ENCODE peak calls at places on chromosome 2, in nine cellular contexts. A, R, T, L, I, P, F, H and N are unnamed samples.

GRCh38 chr2:176637497-176638166 is 368.4 kb downstream of the MTX2 start:
- DNase-seq in P (no peak), A (peak), R (no peak), F (no peak), H (no peak), L (no peak), I (no peak), T (peak), N (no peak)

GRCh38 chr2:25042321-25043240 is 705 bp downstream of the EFR3B start:
- DNase-seq in H (no peak), R (peak), I (peak), F (no peak), T (peak), L (peak), P (peak), A (no peak), N (no peak)

GRCh38 chr2:60472026-60472425 is 81.4 kb downstream of the BCL11A start:
- DNase-seq in R (no peak), I (no peak), H (no peak), L (no peak), A (no peak), T (no peak), F (no peak), P (no peak), N (no peak)

GRCh38 chr2:236749346-236749745 is 179.7 kb downstream of the ACKR3 start:
- DNase-seq in R (no peak), A (no peak), H (peak), I (no peak), T (peak), L (no peak), P (no peak), F (no peak), N (no peak)

GRCh38 chr2:226031078-226031937 is 631.8 kb downstream of the NYAP2 start:
- DNase-seq in P (peak), H (peak), A (peak), L (peak), I (no peak), F (peak), R (peak), T (peak), N (no peak)

GRCh38 chr2:143482316-143482715 is 353.1 kb downstream of the ARHGAP15 start:
- DNase-seq in T (no peak), L (no peak), P (no peak), R (no peak), F (no peak), A (no peak), H (peak), I (no peak), N (no peak)

GRCh38 chr2:119283873-119284331 is 60.3 kb downstream of the STEAP3 start:
- DNase-seq in T (peak), H (peak), R (peak), P (peak), I (no peak), F (no peak), L (no peak), A (no peak), N (no peak)

GRCh38 chr2:127664065-127664894 is 11.1 kb downstream of the LIMS2 start:
- DNase-seq in R (no peak), H (no peak), T (no peak), P (no peak), I (no peak), F (no peak), A (no peak), L (peak), N (no peak)

GRCh38 chr2:231708773-231709635 is 679 bp downstream of the PTMA start:
- DNase-seq in I (peak), A (no peak), P (no peak), T (peak), H (peak), R (peak), L (no peak), F (no peak), N (peak)

GRCh38 chr2:109128466-109129355 is at the start of gene SH3RF3:
- DNase-seq in A (peak), I (no peak), R (peak), L (no peak), F (no peak), H (peak), P (no peak), T (peak), N (no peak)

GRCh38 chr2:27920148-27920885 is 29.8 kb downstream of the BABAM2 start:
- DNase-seq in I (no peak), R (no peak), H (peak), P (no peak), F (no peak), A (peak), T (peak), L (no peak), N (no peak)

GRCh38 chr2:1773883-1774282 is 29.6 kb upstream of the PXDN start:
- DNase-seq in F (no peak), P (no peak), I (no peak), A (no peak), R (no peak), H (no peak), T (no peak), L (no peak), N (no peak)

GRCh38 chr2:126933707-126934106 is 35.0 kb downstream of the TEX51 start:
- DNase-seq in R (no peak), A (no peak), I (no peak), H (no peak), T (no peak), F (no peak), L (no peak), P (no peak), N (no peak)

GRCh38 chr2:42659601-42660000 is 91.2 kb downstream of the MTA3 start:
- DNase-seq in F (no peak), H (peak), A (no peak), P (no peak), R (no peak), L (no peak), I (no peak), T (no peak), N (no peak)

GRCh38 chr2:39542523-39542922 is 105.4 kb upstream of the MAP4K3 start:
- DNase-seq in A (no peak), I (no peak), L (no peak), H (peak), T (no peak), P (no peak), R (no peak), F (peak), N (no peak)

GRCh38 chr2:241808051-241808450 is 942 bp upstream of the NEU4 start:
- DNase-seq in P (no peak), T (no peak), L (no peak), F (no peak), R (no peak), H (no peak), I (no peak), A (no peak), N (no peak)

GRCh38 chr2:25041307-25041927 is 459 bp upstream of the EFR3B start:
- DNase-seq in A (peak), R (peak), H (peak), P (no peak), I (peak), T (peak), L (peak), F (peak), N (no peak)

GRCh38 chr2:99868260-99868659 is 274.1 kb downstream of the AFF3 start:
- DNase-seq in L (no peak), H (no peak), P (no peak), A (no peak), F (no peak), T (no peak), I (no peak), R (no peak), N (no peak)

GRCh38 chr2:66340521-66340920 is 94.4 kb upstream of the MEIS1 start:
- DNase-seq in A (no peak), H (no peak), F (no peak), R (no peak), L (no peak), I (no peak), T (no peak), P (no peak), N (no peak)

GRCh38 chr2:18645315-18645714 is 55.9 kb upstream of the NT5C1B start:
- DNase-seq in F (no peak), R (no peak), L (no peak), I (no peak), P (no peak), H (no peak), A (no peak), T (no peak), N (no peak)

GRCh38 chr2:47631840-47632398 is 151.0 kb upstream of the MSH6 start:
- DNase-seq in R (no peak), I (no peak), L (peak), A (no peak), T (peak), P (no peak), F (no peak), H (peak), N (no peak)

GRCh38 chr2:203819434-203820133 is 48.0 kb upstream of the CTLA4 start:
- DNase-seq in R (no peak), P (no peak), A (no peak), I (no peak), L (peak), F (no peak), H (peak), T (no peak), N (no peak)

GRCh38 chr2:131431336-131431735 is 44.6 kb upstream of the TUBA3D start:
- DNase-seq in P (no peak), I (no peak), H (no peak), F (no peak), T (peak), A (no peak), R (no peak), L (no peak), N (no peak)

GRCh38 chr2:70511986-70512729 is 41.5 kb downstream of the TGFA start:
- DNase-seq in T (no peak), A (no peak), P (no peak), L (no peak), R (no peak), H (no peak), I (no peak), F (no peak), N (no peak)

GRCh38 chr2:233556756-233557736 is 9.5 kb downstream of the USP40 start:
- DNase-seq in I (no peak), H (peak), F (no peak), L (no peak), A (no peak), R (no peak), P (no peak), T (peak), N (no peak)

GRCh38 chr2:70087703-70088507 is 628 bp downstream of the PCBP1 start:
- DNase-seq in I (no peak), F (no peak), P (peak), R (peak), H (peak), A (peak), L (peak), T (peak), N (no peak)

GRCh38 chr2:17892726-17893534 is 14.5 kb downstream of the KCNS3 start:
- DNase-seq in P (no peak), T (peak), F (no peak), A (peak), L (no peak), H (no peak), I (no peak), R (peak), N (no peak)

GRCh38 chr2:19392191-19392590 is 33.8 kb upstream of the OSR1 start:
- DNase-seq in F (no peak), R (no peak), L (no peak), H (no peak), P (no peak), T (no peak), I (no peak), A (no peak), N (no peak)

GRCh38 chr2:36433311-36434217 is 78.0 kb downstream of the CRIM1 start:
- DNase-seq in F (no peak), R (peak), I (no peak), T (peak), A (peak), P (no peak), H (peak), L (no peak), N (no peak)

GRCh38 chr2:23198316-23199114 is 186.5 kb upstream of the KLHL29 start:
- DNase-seq in I (no peak), H (no peak), P (no peak), A (no peak), F (no peak), T (no peak), R (no peak), L (no peak), N (no peak)

GRCh38 chr2:201709049-201709448 is 10.6 kb upstream of the MPP4 start:
- DNase-seq in I (no peak), T (no peak), F (no peak), R (no peak), P (no peak), A (no peak), L (no peak), H (no peak), N (no peak)

GRCh38 chr2:178514664-178515063 is 34.4 kb downstream of the PLEKHA3 start:
- DNase-seq in P (no peak), H (no peak), L (no peak), T (peak), A (no peak), I (no peak), R (no peak), F (no peak), N (peak)